ENCODE peak calls at places on chromosomes 11 and 22, in eight cellular contexts. One of them, this sample, is unnamed.

GRCh38 chr11:2991477-2992233 is 474 bp downstream of the NAP1L4 start:
- DNase-seq in sigmoid colon: no peak
- DNase-seq in stomach: no peak
- DNase-seq in A549: peak
- DNase-seq in HepG2: peak
- DNase-seq in transverse colon: no peak
- DNase-seq in ovary: no peak
- DNase-seq in tibial nerve: no peak
- DNase-seq in this sample: peak

GRCh38 chr11:40388097-40388818 is 1071.2 kb downstream of the LRRC4C start:
- DNase-seq in transverse colon: no peak
- DNase-seq in HepG2: no peak
- DNase-seq in A549: no peak
- DNase-seq in tibial nerve: no peak
- DNase-seq in ovary: no peak
- DNase-seq in stomach: no peak
- DNase-seq in sigmoid colon: no peak
- DNase-seq in this sample: no peak

GRCh38 chr22:36922097-36922608 is 8.7 kb downstream of the CSF2RB start:
- DNase-seq in tibial nerve: no peak
- DNase-seq in transverse colon: no peak
- DNase-seq in A549: no peak
- DNase-seq in sigmoid colon: no peak
- DNase-seq in stomach: no peak
- DNase-seq in HepG2: no peak
- DNase-seq in ovary: no peak
- DNase-seq in this sample: no peak

GRCh38 chr11:129282634-129283033 is 90.5 kb upstream of the ARHGAP32 start:
- DNase-seq in sigmoid colon: no peak
- DNase-seq in HepG2: no peak
- DNase-seq in stomach: no peak
- DNase-seq in ovary: no peak
- DNase-seq in transverse colon: peak
- DNase-seq in tibial nerve: no peak
- DNase-seq in A549: no peak
- DNase-seq in this sample: no peak

GRCh38 chr22:33873186-33873585 is 47.1 kb downstream of the LARGE1 start:
- DNase-seq in stomach: peak
- DNase-seq in A549: no peak
- DNase-seq in transverse colon: no peak
- DNase-seq in ovary: peak
- DNase-seq in tibial nerve: no peak
- DNase-seq in sigmoid colon: peak
- DNase-seq in HepG2: no peak
- DNase-seq in this sample: no peak

GRCh38 chr11:35969089-35970046 is 25.5 kb downstream of the LDLRAD3 start:
- DNase-seq in transverse colon: peak
- DNase-seq in tibial nerve: no peak
- DNase-seq in HepG2: no peak
- DNase-seq in stomach: peak
- DNase-seq in sigmoid colon: no peak
- DNase-seq in A549: no peak
- DNase-seq in ovary: no peak
- DNase-seq in this sample: no peak

GRCh38 chr11:106466441-106467190 is 389.2 kb downstream of the AASDHPPT start:
- DNase-seq in A549: no peak
- DNase-seq in sigmoid colon: no peak
- DNase-seq in tibial nerve: no peak
- DNase-seq in HepG2: peak
- DNase-seq in ovary: no peak
- DNase-seq in stomach: no peak
- DNase-seq in transverse colon: no peak
- DNase-seq in this sample: no peak

GRCh38 chr11:113806403-113806802 is 26.8 kb downstream of the CLDN25 start:
- DNase-seq in stomach: no peak
- DNase-seq in transverse colon: peak
- DNase-seq in sigmoid colon: no peak
- DNase-seq in HepG2: peak
- DNase-seq in ovary: no peak
- DNase-seq in tibial nerve: no peak
- DNase-seq in A549: peak
- DNase-seq in this sample: no peak

GRCh38 chr11:3104051-3104714 is 47.0 kb upstream of the CARS1 start:
- DNase-seq in sigmoid colon: peak
- DNase-seq in HepG2: no peak
- DNase-seq in stomach: peak
- DNase-seq in ovary: no peak
- DNase-seq in tibial nerve: no peak
- DNase-seq in A549: no peak
- DNase-seq in transverse colon: no peak
- DNase-seq in this sample: peak

GRCh38 chr11:129996113-129996870 is 6.3 kb downstream of the PRDM10 start:
- DNase-seq in ovary: no peak
- DNase-seq in A549: no peak
- DNase-seq in tibial nerve: no peak
- DNase-seq in stomach: no peak
- DNase-seq in transverse colon: no peak
- DNase-seq in HepG2: no peak
- DNase-seq in sigmoid colon: peak
- DNase-seq in this sample: no peak

GRCh38 chr11:62928011-62928410 is 6.8 kb upstream of the CHRM1 start:
- DNase-seq in A549: no peak
- DNase-seq in sigmoid colon: no peak
- DNase-seq in tibial nerve: no peak
- DNase-seq in transverse colon: no peak
- DNase-seq in HepG2: peak
- DNase-seq in ovary: no peak
- DNase-seq in stomach: no peak
- DNase-seq in this sample: no peak

GRCh38 chr11:47186937-47187681 is 875 bp upstream of the PACSIN3 start:
- DNase-seq in HepG2: peak
- DNase-seq in ovary: peak
- DNase-seq in sigmoid colon: peak
- DNase-seq in transverse colon: peak
- DNase-seq in stomach: peak
- DNase-seq in tibial nerve: peak
- DNase-seq in A549: peak
- DNase-seq in this sample: no peak

GRCh38 chr11:93895106-93895862 is 44.9 kb upstream of the VSTM5 start:
- DNase-seq in tibial nerve: peak
- DNase-seq in ovary: no peak
- DNase-seq in transverse colon: no peak
- DNase-seq in stomach: no peak
- DNase-seq in A549: peak
- DNase-seq in HepG2: peak
- DNase-seq in sigmoid colon: no peak
- DNase-seq in this sample: no peak

GRCh38 chr11:63920126-63920869 is 3.3 kb upstream of the RCOR2 start:
- DNase-seq in ovary: peak
- DNase-seq in A549: no peak
- DNase-seq in tibial nerve: no peak
- DNase-seq in sigmoid colon: peak
- DNase-seq in stomach: peak
- DNase-seq in transverse colon: peak
- DNase-seq in HepG2: peak
- DNase-seq in this sample: no peak

GRCh38 chr11:96738311-96738710 is 348.5 kb downstream of the JRKL start:
- DNase-seq in HepG2: no peak
- DNase-seq in A549: no peak
- DNase-seq in transverse colon: no peak
- DNase-seq in stomach: no peak
- DNase-seq in ovary: no peak
- DNase-seq in sigmoid colon: no peak
- DNase-seq in tibial nerve: no peak
- DNase-seq in this sample: no peak

GRCh38 chr11:102234779-102235439 is 82.4 kb upstream of the BIRC3 start:
- DNase-seq in sigmoid colon: no peak
- DNase-seq in stomach: no peak
- DNase-seq in transverse colon: no peak
- DNase-seq in ovary: no peak
- DNase-seq in tibial nerve: no peak
- DNase-seq in A549: no peak
- DNase-seq in HepG2: no peak
- DNase-seq in this sample: no peak

GRCh38 chr11:44963948-44964347 is 13.3 kb upstream of the TP53I11 start:
- DNase-seq in A549: no peak
- DNase-seq in stomach: no peak
- DNase-seq in tibial nerve: no peak
- DNase-seq in HepG2: no peak
- DNase-seq in ovary: no peak
- DNase-seq in sigmoid colon: no peak
- DNase-seq in transverse colon: no peak
- DNase-seq in this sample: no peak

GRCh38 chr11:18527512-18527911 is 770 bp upstream of the TSG101 start:
- DNase-seq in sigmoid colon: no peak
- DNase-seq in A549: peak
- DNase-seq in HepG2: no peak
- DNase-seq in stomach: no peak
- DNase-seq in ovary: no peak
- DNase-seq in tibial nerve: no peak
- DNase-seq in transverse colon: no peak
- DNase-seq in this sample: no peak

GRCh38 chr11:35030716-35031213 is 108.2 kb upstream of the CD44 start:
- DNase-seq in sigmoid colon: peak
- DNase-seq in HepG2: no peak
- DNase-seq in ovary: no peak
- DNase-seq in stomach: no peak
- DNase-seq in A549: peak
- DNase-seq in transverse colon: peak
- DNase-seq in tibial nerve: peak
- DNase-seq in this sample: peak

GRCh38 chr11:32259641-32260081 is 168.8 kb downstream of the RCN1 start:
- DNase-seq in A549: peak
- DNase-seq in stomach: no peak
- DNase-seq in transverse colon: peak
- DNase-seq in sigmoid colon: no peak
- DNase-seq in tibial nerve: peak
- DNase-seq in HepG2: no peak
- DNase-seq in ovary: no peak
- DNase-seq in this sample: no peak

DNA sequence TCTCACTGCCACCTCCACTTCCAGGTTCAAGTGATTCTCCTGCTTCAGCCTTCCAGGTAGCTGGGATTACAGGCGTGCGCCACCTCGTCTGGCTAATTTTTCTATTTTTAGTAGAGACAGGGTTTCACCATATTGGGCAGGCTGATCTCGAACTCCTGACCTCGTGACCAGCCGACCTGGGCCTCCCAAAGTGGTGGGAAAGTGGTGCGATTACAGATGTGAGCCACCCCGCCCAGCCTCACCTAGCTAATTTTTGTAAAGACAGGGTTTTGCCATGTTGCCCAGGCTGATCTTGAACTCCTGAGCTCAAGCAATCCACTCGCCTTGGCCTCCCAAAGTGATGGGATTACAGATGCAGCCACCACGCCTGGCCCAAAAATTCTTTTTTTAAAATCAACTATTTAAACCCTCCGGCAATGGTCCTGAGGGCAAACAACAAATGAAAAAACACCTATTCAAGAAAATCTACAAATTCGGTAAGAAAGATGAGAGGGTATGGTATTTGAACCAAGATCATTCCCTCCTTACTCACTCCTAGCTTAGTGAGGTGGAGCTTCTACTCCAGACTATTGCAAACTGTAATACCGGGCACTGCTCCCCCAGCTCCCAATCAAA is 1.9 kb downstream of the NF2 start:
- DNase-seq in HepG2: no peak
- DNase-seq in stomach: no peak
- DNase-seq in tibial nerve: no peak
- DNase-seq in A549: no peak
- DNase-seq in sigmoid colon: no peak
- DNase-seq in transverse colon: no peak
- DNase-seq in ovary: no peak
- DNase-seq in this sample: peak
- H3K4me3 ChIP-seq in HepG2: peak
- H3K4me3 ChIP-seq in stomach: peak
- H3K4me3 ChIP-seq in tibial nerve: no peak
- H3K4me3 ChIP-seq in A549: peak
- H3K4me3 ChIP-seq in sigmoid colon: peak
- H3K4me3 ChIP-seq in transverse colon: no peak
- H3K4me3 ChIP-seq in ovary: no peak
- H3K4me3 ChIP-seq in this sample: no peak

GRCh38 chr11:125585486-125585885 is 7.2 kb upstream of the STT3A start:
- DNase-seq in HepG2: no peak
- DNase-seq in sigmoid colon: no peak
- DNase-seq in stomach: no peak
- DNase-seq in transverse colon: no peak
- DNase-seq in ovary: no peak
- DNase-seq in tibial nerve: no peak
- DNase-seq in A549: no peak
- DNase-seq in this sample: no peak
- TF ChIP-seq POLR2A in HepG2: no peak
- TF ChIP-seq POLR2A in sigmoid colon: no peak
- TF ChIP-seq POLR2A in stomach: no peak
- TF ChIP-seq POLR2A in transverse colon: no peak
- TF ChIP-seq POLR2A in ovary: no peak
- TF ChIP-seq POLR2A in tibial nerve: no peak
- TF ChIP-seq POLR2A in A549: no peak
- TF ChIP-seq POLR2A in this sample: no peak

GRCh38 chr11:30585892-30586250 is 282 bp downstream of the MPPED2 start:
- DNase-seq in ovary: peak
- DNase-seq in tibial nerve: no peak
- DNase-seq in sigmoid colon: peak
- DNase-seq in A549: no peak
- DNase-seq in HepG2: no peak
- DNase-seq in stomach: no peak
- DNase-seq in transverse colon: peak
- DNase-seq in this sample: no peak
- TF ChIP-seq EP300 in ovary: no peak
- TF ChIP-seq EP300 in tibial nerve: no peak
- TF ChIP-seq EP300 in sigmoid colon: no peak
- TF ChIP-seq EP300 in A549: no peak
- TF ChIP-seq EP300 in HepG2: no peak
- TF ChIP-seq EP300 in stomach: no peak
- TF ChIP-seq EP300 in transverse colon: no peak
- TF ChIP-seq EP300 in this sample: no peak

GRCh38 chr11:83070878-83071640 is 638 bp downstream of the RAB30 start:
- DNase-seq in stomach: no peak
- DNase-seq in transverse colon: peak
- DNase-seq in tibial nerve: no peak
- DNase-seq in HepG2: no peak
- DNase-seq in sigmoid colon: peak
- DNase-seq in A549: no peak
- DNase-seq in ovary: peak
- DNase-seq in this sample: peak

GRCh38 chr11:83069441-83070043 is 2.2 kb downstream of the RAB30 start:
- DNase-seq in transverse colon: no peak
- DNase-seq in HepG2: no peak
- DNase-seq in A549: no peak
- DNase-seq in ovary: no peak
- DNase-seq in tibial nerve: no peak
- DNase-seq in stomach: no peak
- DNase-seq in sigmoid colon: no peak
- DNase-seq in this sample: no peak

GRCh38 chr11:83071641-83072591 is at the start of gene RAB30:
- DNase-seq in tibial nerve: peak
- DNase-seq in A549: peak
- DNase-seq in sigmoid colon: peak
- DNase-seq in HepG2: peak
- DNase-seq in transverse colon: peak
- DNase-seq in ovary: peak
- DNase-seq in stomach: peak
- DNase-seq in this sample: peak

GRCh38 chr11:83068573-83068972 is 3.1 kb downstream of the RAB30 start:
- DNase-seq in stomach: no peak
- DNase-seq in transverse colon: no peak
- DNase-seq in ovary: no peak
- DNase-seq in HepG2: no peak
- DNase-seq in A549: no peak
- DNase-seq in tibial nerve: no peak
- DNase-seq in sigmoid colon: no peak
- DNase-seq in this sample: no peak

GRCh38 chr11:83070044-83070877 is 1.4 kb downstream of the RAB30 start:
- DNase-seq in sigmoid colon: no peak
- DNase-seq in tibial nerve: no peak
- DNase-seq in A549: peak
- DNase-seq in stomach: no peak
- DNase-seq in ovary: no peak
- DNase-seq in transverse colon: no peak
- DNase-seq in HepG2: no peak
- DNase-seq in this sample: no peak
- H3K4me3 ChIP-seq in sigmoid colon: peak
- H3K4me3 ChIP-seq in tibial nerve: peak
- H3K4me3 ChIP-seq in A549: peak
- H3K4me3 ChIP-seq in stomach: peak
- H3K4me3 ChIP-seq in ovary: peak
- H3K4me3 ChIP-seq in transverse colon: peak
- H3K4me3 ChIP-seq in HepG2: peak
- H3K4me3 ChIP-seq in this sample: peak